ENCODE peak calls at places on chromosomes 3 and 15, in eight cellular contexts. R is NCI-H1092 treated with DMSO at 0.1 percent for 48 hours; L is cardiac septum; P is activated T-cell treated with anti-CD3 and anti-CD28 coated beads, Interleukin-2, amount 50 U/mL, for 1 hour; U is amygdala; V is NCI-H82; J is SK-N-SH; Y is RPMI7951. E is an unnamed sample.

GRCh38 chr3:140207541-140207940 is 272.6 kb downstream of the CLSTN2 start:
- DNase-seq in L (no peak), J (no peak), R (peak; percentile 54), U (no peak), V (no peak), P (no peak), Y (no peak), E (peak; percentile 58)

GRCh38 chr3:195125646-195126045 is 145.3 kb downstream of the XXYLT1 start:
- DNase-seq in P (no peak), U (no peak), V (no peak), J (no peak), R (no peak), L (no peak), Y (no peak), E (no peak)

GRCh38 chr3:114213669-114214541 is 23.5 kb downstream of the ZNF80 start:
- DNase-seq in U (no peak), V (peak; percentile 30), P (peak; percentile 72), Y (peak; percentile 79), R (no peak), L (no peak), J (peak; percentile 35), E (no peak)

GRCh38 chr3:115713247-115713646 is 89.9 kb downstream of the GAP43 start:
- DNase-seq in P (no peak), Y (no peak), V (peak; percentile 99), U (peak; percentile 15), R (peak; percentile 98), J (peak; percentile 73), L (no peak), E (peak; percentile 30)

GRCh38 chr3:180325958-180326357 is 276.0 kb upstream of the TTC14 start:
- DNase-seq in U (no peak), Y (no peak), P (no peak), V (no peak), R (no peak), L (no peak), J (no peak), E (no peak)

GRCh38 chr3:123700791-123701712 is 116.2 kb upstream of the HACD2 start:
- DNase-seq in U (peak; percentile 51), P (no peak), R (peak; percentile 27), L (no peak), V (no peak), Y (no peak), J (no peak), E (no peak)

GRCh38 chr3:150094150-150094932 is 123.6 kb upstream of the PFN2 start:
- DNase-seq in Y (peak; percentile 92), J (no peak), R (peak; percentile 3), U (no peak), L (no peak), P (no peak), V (no peak), E (peak; percentile 60)

GRCh38 chr3:109731639-109732473 is 394.5 kb upstream of the DPPA4 start:
- DNase-seq in J (peak; percentile 31), R (peak; percentile 32), L (no peak), P (no peak), V (peak; percentile 86), Y (peak; percentile 50), U (peak; percentile 9), E (peak; percentile 9)

GRCh38 chr3:129015388-129016105 is 14.4 kb downstream of the EFCC1 start:
- DNase-seq in P (peak; percentile 52), V (no peak), Y (no peak), R (no peak), J (no peak), U (no peak), L (no peak), E (no peak)

GRCh38 chr3:5567113-5567512 is 379.6 kb downstream of the EDEM1 start:
- DNase-seq in R (no peak), Y (no peak), P (no peak), U (no peak), J (no peak), V (no peak), L (no peak), E (no peak)

GRCh38 chr3:51680196-51680595 is 9.1 kb downstream of the TEX264 start:
- DNase-seq in V (no peak), U (no peak), Y (no peak), R (no peak), J (no peak), P (no peak), L (no peak), E (no peak)

GRCh38 chr3:62142696-62143095 is 230.7 kb downstream of the FEZF2 start:
- DNase-seq in J (no peak), R (no peak), U (no peak), Y (no peak), L (no peak), V (no peak), P (no peak), E (no peak)

GRCh38 chr3:157101470-157101869 is 58.5 kb downstream of the CCNL1 start:
- DNase-seq in R (no peak), U (no peak), L (no peak), P (no peak), V (no peak), J (no peak), Y (no peak), E (no peak)

GRCh38 chr3:54132685-54133084 is 10.3 kb downstream of the CACNA2D3 start:
- DNase-seq in L (no peak), R (no peak), J (no peak), Y (no peak), U (no peak), P (no peak), V (no peak), E (no peak)

GRCh38 chr3:117995795-117996194 is 1038.9 kb downstream of the IGSF11 start:
- DNase-seq in L (no peak), V (no peak), Y (no peak), P (no peak), J (peak; percentile 6), R (peak; percentile 84), U (no peak), E (no peak)

GRCh38 chr3:46866032-46866595 is 2.9 kb upstream of the MYL3 start:
- DNase-seq in L (no peak), V (no peak), R (no peak), Y (no peak), J (no peak), P (no peak), U (no peak), E (no peak)

GRCh38 chr3:188975612-188976314 is 196.0 kb upstream of the TPRG1 start:
- DNase-seq in Y (peak; percentile 83), L (no peak), J (no peak), U (no peak), V (no peak), R (peak; percentile 20), P (no peak), E (peak; percentile 70)

GRCh38 chr3:187567026-187567425 is 103.2 kb downstream of the SST start:
- DNase-seq in R (no peak), V (no peak), U (no peak), P (no peak), J (no peak), Y (no peak), L (no peak), E (no peak)

GRCh38 chr15:40249477-40250303 is 10.8 kb downstream of the PAK6 start:
- DNase-seq in V (no peak), P (no peak), R (no peak), Y (peak; percentile 93), U (no peak), J (peak; percentile 70), L (peak; percentile 62), E (no peak)

GRCh38 chr15:74725845-74726773 is 781 bp upstream of the CYP1A1 start:
- DNase-seq in Y (peak; percentile 55), J (peak; percentile 79), L (no peak), P (peak; percentile 62), R (no peak), U (peak; percentile 10), V (peak; percentile 49), E (peak; percentile 42)

GRCh38 chr3:155332668-155333160 is 39.2 kb upstream of the STRIT1 start:
- DNase-seq in P (no peak), U (no peak), J (no peak), V (no peak), R (no peak), Y (peak; percentile 36), L (no peak), E (no peak)

GRCh38 chr3:187770224-187770623 is 25.0 kb upstream of the BCL6 start:
- DNase-seq in V (no peak), J (no peak), U (no peak), P (no peak), R (no peak), L (no peak), Y (no peak), E (peak; percentile 18)

GRCh38 chr3:126957776-126958637 is 24.9 kb upstream of the PLXNA1 start:
- DNase-seq in V (no peak), L (no peak), Y (no peak), U (no peak), R (no peak), J (no peak), P (no peak), E (no peak)

GRCh38 chr3:140420621-140421357 is 257.1 kb upstream of the TRIM42 start:
- DNase-seq in V (no peak), R (no peak), U (no peak), P (no peak), L (no peak), J (no peak), Y (peak; percentile 69), E (no peak)

GRCh38 chr3:10251006-10251405 is 2.7 kb downstream of the TATDN2 start:
- DNase-seq in P (no peak), Y (no peak), J (no peak), U (no peak), L (no peak), V (no peak), R (no peak), E (no peak)

GRCh38 chr15:67521770-67522568 is 1.0 kb downstream of the C15orf61 start:
- DNase-seq in V (peak; percentile 87), L (no peak), Y (peak; percentile 42), U (no peak), P (no peak), R (no peak), J (peak; percentile 27), E (peak; percentile 30)

GRCh38 chr15:48883699-48884098 is 5.8 kb downstream of the EID1 start:
- DNase-seq in J (no peak), P (no peak), L (no peak), U (no peak), V (no peak), R (no peak), Y (no peak), E (no peak)

GRCh38 chr3:192422321-192422997 is 304.9 kb downstream of the FGF12 start:
- DNase-seq in P (no peak), J (no peak), Y (peak; percentile 65), U (no peak), V (no peak), L (no peak), R (no peak), E (no peak)

GRCh38 chr3:172709776-172710708 is 825 bp downstream of the NCEH1 start:
- DNase-seq in U (peak; percentile 6), R (peak; percentile 27), Y (peak; percentile 59), V (peak; percentile 48), P (peak; percentile 19), L (no peak), J (peak; percentile 44), E (peak; percentile 35)

GRCh38 chr3:185280572-185281365 is 26.9 kb upstream of the EHHADH start:
- DNase-seq in Y (peak; percentile 73), L (no peak), V (peak; percentile 89), U (no peak), J (peak; percentile 54), P (no peak), R (peak; percentile 30), E (peak; percentile 87)